ENCODE peak calls at places on chromosomes 6 and 20, in six cellular contexts. G is mammary epithelial cell, W is left ventricle myocardium inferior, Z is brain microvascular endothelial cell, P is substantia nigra, L is AG04450. V is an unnamed sample.

GRCh38 chr6:43014434-43014909 is 423 bp downstream of the KLHDC3 start:
- DNase-seq in P (no peak), G (peak), L (no peak), W (no peak), Z (peak), V (no peak)

GRCh38 chr20:20364747-20365558 is 3.0 kb upstream of the INSM1 start:
- DNase-seq in W (no peak), G (no peak), P (no peak), L (no peak), Z (no peak), V (no peak)

GRCh38 chr6:53828971-53829697 is 34.3 kb downstream of the LRRC1 start:
- DNase-seq in G (no peak), W (no peak), P (no peak), Z (no peak), L (no peak), V (no peak)

GRCh38 chr20:41141153-41141815 is 3.9 kb downstream of the PLCG1 start:
- DNase-seq in W (peak), L (no peak), Z (peak), P (no peak), G (no peak), V (peak)

GRCh38 chr6:29528988-29529560 is 30.5 kb downstream of the UBD start:
- DNase-seq in W (no peak), Z (no peak), P (no peak), L (no peak), G (no peak), V (no peak)

GRCh38 chr6:144585217-144585814 is 300.2 kb downstream of the UTRN start:
- DNase-seq in L (no peak), G (peak), P (no peak), Z (peak), W (no peak), V (no peak)

GRCh38 chr6:133106934-133107333 is 134.2 kb upstream of the EYA4 start:
- DNase-seq in W (no peak), Z (no peak), G (no peak), L (no peak), P (no peak), V (no peak)

GRCh38 chr6:56804996-56805395 is 149.9 kb upstream of the BEND6 start:
- DNase-seq in P (no peak), G (peak), L (no peak), Z (peak), W (no peak), V (no peak)

GRCh38 chr6:95693108-95693507 is 115.8 kb downstream of the MANEA start:
- DNase-seq in P (no peak), G (no peak), L (no peak), Z (no peak), W (no peak), V (no peak)

GRCh38 chr20:41299899-41300298 is 17.6 kb downstream of the ZHX3 start:
- DNase-seq in Z (peak), P (no peak), L (no peak), G (no peak), W (no peak), V (no peak)

GRCh38 chr6:106530502-106530901 is 98.8 kb downstream of the RTN4IP1 start:
- DNase-seq in L (no peak), W (no peak), Z (peak), P (no peak), G (no peak), V (no peak)

GRCh38 chr6:53192590-53193232 is 44.1 kb upstream of the GCM1 start:
- DNase-seq in P (no peak), L (no peak), G (no peak), Z (no peak), W (no peak), V (no peak)

GRCh38 chr20:38685853-38686473 is 38.3 kb upstream of the SLC32A1 start:
- DNase-seq in G (peak), Z (peak), L (peak), P (no peak), W (peak), V (no peak)

GRCh38 chr6:128172752-128173151 is 271.9 kb upstream of the THEMIS start:
- DNase-seq in G (no peak), Z (no peak), P (no peak), W (no peak), L (no peak), V (no peak)

GRCh38 chr6:125251516-125252229 is 50.1 kb downstream of the HDDC2 start:
- DNase-seq in P (no peak), G (no peak), Z (no peak), W (no peak), L (no peak), V (no peak)

GRCh38 chr6:12748815-12749521 is 32.4 kb downstream of the PHACTR1 start:
- DNase-seq in G (no peak), P (no peak), Z (no peak), L (no peak), W (no peak), V (no peak)

GRCh38 chr6:29965873-29966601 is 23.7 kb downstream of the HLA-A start:
- DNase-seq in Z (no peak), L (no peak), W (peak), P (peak), G (peak), V (peak)

GRCh38 chr6:86031713-86032112 is 389.0 kb upstream of the SYNCRIP start:
- DNase-seq in L (no peak), G (no peak), W (no peak), P (no peak), Z (no peak), V (no peak)

GRCh38 chr6:158653577-158654354 is 3.9 kb downstream of the SYTL3 start:
- DNase-seq in G (no peak), L (no peak), W (no peak), P (no peak), Z (no peak), V (no peak)

GRCh38 chr20:35662541-35662940 is 2.2 kb downstream of the CPNE1 start:
- DNase-seq in P (no peak), G (no peak), Z (no peak), W (no peak), L (no peak), V (no peak)

GRCh38 chr6:37130704-37131103 is 39.2 kb upstream of the PIM1 start:
- DNase-seq in P (no peak), G (peak), Z (peak), L (no peak), W (no peak), V (no peak)

GRCh38 chr6:144582939-144583613 is 297.9 kb downstream of the UTRN start:
- DNase-seq in L (no peak), Z (no peak), G (no peak), P (no peak), W (peak), V (no peak)

GRCh38 chr6:30942338-30943060 is 1.7 kb downstream of the MUCL3 start:
- DNase-seq in W (peak), Z (peak), L (peak), P (no peak), G (peak), V (peak)

GRCh38 chr6:33729059-33729458 is 17.6 kb upstream of the UQCC2 start:
- DNase-seq in P (no peak), L (no peak), Z (no peak), W (no peak), G (no peak), V (no peak)

GRCh38 chr20:17675519-17676377 is 6.3 kb downstream of the RRBP1 start:
- DNase-seq in P (no peak), W (no peak), Z (no peak), G (no peak), L (no peak), V (peak)

GRCh38 chr20:17678295-17678694 is 3.7 kb downstream of the RRBP1 start:
- DNase-seq in Z (no peak), G (no peak), P (no peak), W (no peak), L (no peak), V (no peak)

GRCh38 chr20:17678886-17679285 is 3.2 kb downstream of the RRBP1 start:
- DNase-seq in W (no peak), Z (no peak), L (no peak), P (no peak), G (no peak), V (no peak)

GRCh38 chr20:17676378-17676759 is 5.7 kb downstream of the RRBP1 start:
- DNase-seq in G (no peak), P (no peak), Z (no peak), L (no peak), W (no peak), V (peak)

DNA sequence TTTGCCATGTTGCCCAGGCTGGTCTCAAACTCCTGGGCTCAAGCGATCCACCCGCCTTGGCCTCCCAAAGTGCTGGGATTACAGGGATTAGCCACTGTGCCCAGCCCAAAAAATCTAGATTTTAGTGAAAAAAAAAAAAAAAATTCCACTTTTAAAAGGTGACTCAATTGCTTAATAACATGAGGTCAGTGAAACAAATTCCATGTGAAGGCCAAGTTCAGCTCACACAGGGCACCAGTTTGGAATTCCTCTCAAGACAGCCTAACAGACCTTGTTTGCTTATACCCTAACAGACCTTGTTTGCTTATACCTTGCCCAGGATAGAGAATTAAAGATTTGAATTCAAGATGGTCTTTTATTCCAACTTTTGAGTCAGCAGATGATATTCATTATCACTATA is 5.1 kb downstream of the RRBP1 start:
- DNase-seq in G (no peak), W (no peak), P (no peak), Z (no peak), L (no peak), V (no peak)
- H3K27ac ChIP-seq in G (no peak), W (no peak), P (no peak), Z (no peak), L (peak), V (no peak)

DNA sequence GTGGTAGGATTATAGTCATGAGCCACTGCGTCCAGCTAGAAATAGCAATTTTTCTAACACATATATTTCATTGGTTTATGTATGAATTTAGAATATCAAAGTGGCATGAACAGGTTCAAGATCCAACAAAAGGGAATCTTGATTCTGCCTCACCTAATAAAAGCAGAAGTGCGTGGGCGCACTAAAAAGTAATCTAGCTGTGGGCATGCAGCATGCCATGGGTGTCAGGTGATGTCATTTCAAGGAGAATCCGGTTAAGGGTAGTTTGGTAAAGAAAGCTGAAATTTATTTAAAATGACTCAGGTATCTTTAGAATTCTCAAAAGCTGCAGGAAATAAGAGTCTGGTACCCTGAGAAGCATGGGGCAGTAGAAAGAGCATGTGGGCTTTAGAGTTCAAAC is 17.6 kb downstream of the LRRN4 start:
- DNase-seq in G (no peak), Z (no peak), W (no peak), L (no peak), P (no peak), V (no peak)
- H3K27ac ChIP-seq in G (no peak), Z (no peak), W (peak), L (no peak), P (no peak), V (no peak)

DNA sequence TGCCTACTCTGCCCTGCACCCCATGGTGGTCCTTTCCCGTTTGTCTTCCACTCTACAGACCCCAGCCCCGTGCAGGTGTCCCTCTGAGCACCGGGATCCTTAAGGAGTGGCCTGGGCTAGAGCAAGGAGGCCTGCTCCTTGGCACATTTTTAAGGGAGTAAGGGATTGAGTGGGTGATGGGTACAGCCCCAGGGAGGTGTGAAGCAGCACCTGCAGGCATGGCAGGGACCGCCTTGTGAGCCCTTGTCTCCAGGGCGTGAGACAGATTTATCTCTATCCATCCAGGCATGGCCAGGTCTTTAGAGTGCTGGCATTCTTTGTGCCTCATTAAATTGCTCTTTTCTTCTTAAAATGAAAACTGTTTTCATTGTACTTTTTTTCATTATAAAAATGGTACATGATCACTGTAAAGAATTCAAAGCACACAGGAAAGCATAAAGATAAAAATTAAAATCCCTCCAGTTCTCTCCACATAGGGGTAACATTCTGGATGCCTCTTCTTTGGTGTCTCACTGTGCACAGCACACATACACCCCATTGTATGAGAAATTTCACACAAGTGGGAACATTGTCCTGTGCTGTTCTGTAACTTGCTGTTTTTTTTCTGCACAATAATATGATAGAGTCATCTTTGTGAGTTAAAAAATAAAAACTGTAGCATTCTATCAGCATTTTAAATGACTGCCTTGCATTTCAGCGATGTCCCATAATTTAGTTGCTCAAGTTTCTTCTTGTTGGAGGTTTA is 31.9 kb upstream of the ZNF831 start:
- DNase-seq in Z (no peak), W (no peak), G (no peak), L (no peak), P (no peak), V (peak)
- H3K27ac ChIP-seq in Z (no peak), W (no peak), G (no peak), L (no peak), P (peak), V (no peak)

DNA sequence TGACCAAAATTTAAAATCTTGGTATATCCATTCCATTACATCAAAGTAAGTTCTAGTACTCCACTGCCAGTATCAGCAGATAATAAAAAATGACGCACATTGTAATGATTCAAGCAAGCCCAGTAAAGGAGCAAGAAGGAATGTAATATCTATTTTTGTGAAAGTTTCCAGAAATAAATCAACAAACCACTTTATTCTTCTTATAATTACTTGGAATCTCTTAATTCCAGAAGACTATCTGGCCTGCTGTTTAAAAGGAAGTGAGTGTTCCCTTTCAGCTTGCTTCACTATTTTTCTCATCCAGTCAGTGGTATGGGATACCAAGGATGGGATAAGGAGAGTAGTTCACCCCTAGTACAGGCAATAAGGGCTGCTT is 42.2 kb upstream of the DSE start:
- DNase-seq in L (no peak), Z (no peak), G (no peak), P (no peak), W (no peak), V (no peak)
- H3K27ac ChIP-seq in L (no peak), Z (peak), G (no peak), P (no peak), W (peak), V (no peak)

GRCh38 chr6:111775145-111775936 is 97.9 kb downstream of the FYN start:
- DNase-seq in L (no peak), Z (no peak), W (no peak), G (no peak), P (no peak), V (no peak)
- H3K27ac ChIP-seq in L (no peak), Z (no peak), W (no peak), G (no peak), P (no peak), V (no peak)

GRCh38 chr6:2873643-2874042 is 29.5 kb downstream of the SERPINB9 start:
- DNase-seq in P (no peak), W (no peak), G (no peak), L (no peak), Z (no peak), V (no peak)
- H3K27ac ChIP-seq in P (no peak), W (no peak), G (no peak), L (no peak), Z (no peak), V (no peak)

GRCh38 chr6:26043389-26044139 is 43.7 kb upstream of the HFE start:
- DNase-seq in P (peak), Z (peak), W (peak), G (peak), L (peak), V (no peak)
- H3K27ac ChIP-seq in P (peak), Z (peak), W (peak), G (peak), L (peak), V (peak)

DNA sequence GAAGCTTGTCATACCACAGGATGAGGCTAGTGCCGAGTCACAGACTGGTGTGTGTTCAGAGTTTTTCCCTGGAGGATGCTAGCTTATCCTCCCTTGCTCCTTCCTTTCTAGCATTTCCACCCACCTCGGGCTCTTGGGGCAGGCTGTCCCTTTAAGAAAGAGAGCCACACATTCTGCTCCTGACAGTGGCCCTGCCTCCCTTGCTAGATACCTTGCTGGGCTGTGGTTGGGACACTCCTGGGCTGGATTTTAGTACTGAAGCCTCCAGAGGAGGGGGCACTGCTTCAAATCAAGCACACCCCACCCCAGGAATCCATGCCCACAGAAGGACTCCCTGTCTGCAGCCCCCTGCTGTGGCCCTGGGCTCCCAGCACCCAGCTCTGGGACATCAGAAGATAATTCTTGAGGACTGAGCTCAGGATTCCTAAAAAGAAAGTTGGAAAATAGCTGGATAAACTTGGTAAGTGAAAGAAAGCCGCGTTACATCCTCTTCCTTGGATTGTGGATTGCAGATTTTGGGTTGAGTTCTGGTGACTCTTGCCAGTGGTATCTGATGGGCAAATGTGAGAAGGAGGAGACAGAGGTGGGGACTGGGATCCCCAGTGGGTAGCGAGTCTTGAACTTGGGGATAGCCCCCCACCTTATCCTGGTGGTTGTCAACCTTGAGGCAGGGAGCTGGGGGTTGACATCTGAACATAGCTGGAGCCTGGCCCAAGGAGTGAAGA is 29.0 kb downstream of the DAAM2 start:
- DNase-seq in W (no peak), G (no peak), P (no peak), L (no peak), Z (no peak), V (no peak)
- H3K27ac ChIP-seq in W (peak), G (no peak), P (peak), L (no peak), Z (no peak), V (no peak)

GRCh38 chr6:130309028-130309427 is 56.8 kb upstream of the TMEM200A start:
- DNase-seq in P (no peak), G (no peak), Z (no peak), W (no peak), L (no peak), V (no peak)

GRCh38 chr6:130313206-130313605 is 52.6 kb upstream of the TMEM200A start:
- DNase-seq in W (no peak), P (no peak), G (no peak), Z (no peak), L (no peak), V (no peak)

GRCh38 chr6:130314271-130314670 is 51.5 kb upstream of the TMEM200A start:
- DNase-seq in W (no peak), L (no peak), G (no peak), P (no peak), Z (no peak), V (no peak)
- H3K27ac ChIP-seq in W (no peak), L (no peak), G (no peak), P (no peak), Z (no peak), V (no peak)